ENCODE peak calls at places on chromosomes 1 and 21, in five cellular contexts. R is substantia nigra; K is activated T-helper 9 cell treated with anti-CD3 and anti-CD28 coated beads, Interleukin-2, amount 50 U/mL, for 16 hours; Y is H9; J is T47D. Q is an unnamed sample.

GRCh38 chr1:47651311-47652089 is 213.7 kb downstream of the FOXD2 start:
- DNase-seq in R (no peak), K (no peak), Y (peak), J (no peak), Q (no peak)

GRCh38 chr1:46480959-46481646 is 8.5 kb upstream of the DMBX1 start:
- DNase-seq in R (no peak), K (no peak), Y (no peak), J (no peak), Q (no peak)

GRCh38 chr1:114315601-114316000 is 161.9 kb upstream of the SYT6 start:
- DNase-seq in R (no peak), K (no peak), Y (no peak), J (no peak), Q (no peak)

GRCh38 chr1:22123071-22123390 is 19.9 kb downstream of the WNT4 start:
- DNase-seq in R (no peak), K (no peak), Y (no peak), J (peak), Q (no peak)

GRCh38 chr1:174217787-174218574 is 58.7 kb downstream of the RABGAP1L start:
- DNase-seq in R (no peak), K (no peak), Y (no peak), J (peak), Q (peak)

GRCh38 chr21:46093668-46094400 is 4.1 kb upstream of the COL6A2 start:
- DNase-seq in R (no peak), K (no peak), Y (peak), J (no peak), Q (no peak)

GRCh38 chr1:59290173-59290954 is 6.5 kb upstream of the FGGY start:
- DNase-seq in R (no peak), K (no peak), Y (peak), J (peak), Q (peak)

GRCh38 chr1:94580367-94581115 is 39.0 kb upstream of the F3 start:
- DNase-seq in R (no peak), K (no peak), Y (no peak), J (no peak), Q (no peak)

GRCh38 chr1:24051206-24051945 is 60.6 kb downstream of the MYOM3 start:
- DNase-seq in R (no peak), K (no peak), Y (no peak), J (no peak), Q (no peak)

GRCh38 chr1:168920456-168921094 is 185.9 kb upstream of the ATP1B1 start:
- DNase-seq in R (no peak), K (no peak), Y (no peak), J (peak), Q (no peak)

GRCh38 chr1:118333601-118334241 is 148.7 kb upstream of the SPAG17 start:
- DNase-seq in R (no peak), K (no peak), Y (no peak), J (no peak), Q (no peak)

GRCh38 chr1:36349839-36350238 is 26.4 kb upstream of the EVA1B start:
- DNase-seq in R (no peak), K (no peak), Y (no peak), J (no peak), Q (no peak)

GRCh38 chr1:109135940-109136339 is 22.0 kb downstream of the ELAPOR1 start:
- DNase-seq in R (no peak), K (no peak), Y (no peak), J (no peak), Q (no peak)

GRCh38 chr1:228695015-228695955 is 40.0 kb upstream of the RHOU start:
- DNase-seq in R (no peak), K (no peak), Y (no peak), J (no peak), Q (no peak)

GRCh38 chr1:19418503-19418971 is 66.8 kb downstream of the CAPZB start:
- DNase-seq in R (no peak), K (no peak), Y (no peak), J (no peak), Q (no peak)

GRCh38 chr21:28975401-28975800 is 17.3 kb downstream of the LTN1 start:
- DNase-seq in R (no peak), K (no peak), Y (no peak), J (no peak), Q (no peak)

GRCh38 chr1:150807674-150808073 is 386 bp downstream of the CTSK start:
- DNase-seq in R (no peak), K (no peak), Y (no peak), J (no peak), Q (no peak)

GRCh38 chr1:221268295-221268694 is 389.1 kb downstream of the HLX start:
- DNase-seq in R (no peak), K (no peak), Y (no peak), J (no peak), Q (no peak)

GRCh38 chr1:59077739-59078503 is 219.0 kb upstream of the FGGY start:
- DNase-seq in R (no peak), K (no peak), Y (peak), J (no peak), Q (no peak)

GRCh38 chr1:204591473-204592090 is 75.4 kb downstream of the MDM4 start:
- DNase-seq in R (no peak), K (no peak), Y (no peak), J (peak), Q (no peak)

GRCh38 chr1:182246783-182247182 is 144.8 kb downstream of the GLUL start:
- DNase-seq in R (no peak), K (no peak), Y (no peak), J (peak), Q (no peak)

GRCh38 chr1:228085287-228085926 is 2.9 kb downstream of the ARF1 start:
- DNase-seq in R (no peak), K (no peak), Y (no peak), J (no peak), Q (no peak)